ENCODE peak calls at places on chromosomes 11 and 22, in nine cellular contexts. One of them, this sample, is unnamed.
A peak's percentile ranks its signal among the peaks of the same experiment; 100 is the strongest.

GRCh38 chr11:79439893-79440450 is 858 bp downstream of the TENM4 start:
- DNase-seq in HL-60: no peak
- DNase-seq in cardiac muscle cell: peak; percentile 58
- DNase-seq in NCI-H2029: no peak
- DNase-seq in Caki2: no peak
- DNase-seq in GM12865: no peak
- DNase-seq in ELR: no peak
- DNase-seq in mesenchymal stem cell: no peak
- DNase-seq in iris pigment epithelial cell: peak; percentile 29
- DNase-seq in this sample: no peak

GRCh38 chr11:32838505-32839274 is 9.0 kb downstream of the PRRG4 start:
- DNase-seq in mesenchymal stem cell: no peak
- DNase-seq in HL-60: no peak
- DNase-seq in ELR: no peak
- DNase-seq in Caki2: no peak
- DNase-seq in GM12865: no peak
- DNase-seq in cardiac muscle cell: no peak
- DNase-seq in NCI-H2029: no peak
- DNase-seq in iris pigment epithelial cell: peak; percentile 66
- DNase-seq in this sample: no peak

GRCh38 chr11:114598461-114598860 is 2.9 kb upstream of the NXPE4 start:
- DNase-seq in NCI-H2029: no peak
- DNase-seq in HL-60: no peak
- DNase-seq in ELR: no peak
- DNase-seq in cardiac muscle cell: no peak
- DNase-seq in iris pigment epithelial cell: no peak
- DNase-seq in mesenchymal stem cell: no peak
- DNase-seq in GM12865: no peak
- DNase-seq in Caki2: no peak
- DNase-seq in this sample: no peak

GRCh38 chr11:16357776-16358175 is 1.4 kb upstream of the SOX6 start:
- DNase-seq in iris pigment epithelial cell: no peak
- DNase-seq in ELR: no peak
- DNase-seq in HL-60: no peak
- DNase-seq in cardiac muscle cell: no peak
- DNase-seq in GM12865: no peak
- DNase-seq in mesenchymal stem cell: no peak
- DNase-seq in Caki2: no peak
- DNase-seq in NCI-H2029: no peak
- DNase-seq in this sample: no peak

GRCh38 chr22:49156662-49157285 is 670.9 kb downstream of the BRD1 start:
- DNase-seq in Caki2: no peak
- DNase-seq in NCI-H2029: peak; percentile 91
- DNase-seq in cardiac muscle cell: no peak
- DNase-seq in GM12865: no peak
- DNase-seq in HL-60: no peak
- DNase-seq in iris pigment epithelial cell: no peak
- DNase-seq in ELR: no peak
- DNase-seq in mesenchymal stem cell: no peak
- DNase-seq in this sample: no peak

GRCh38 chr11:2914475-2915195 is 14.6 kb downstream of the PHLDA2 start:
- DNase-seq in cardiac muscle cell: peak; percentile 85
- DNase-seq in HL-60: no peak
- DNase-seq in Caki2: no peak
- DNase-seq in mesenchymal stem cell: no peak
- DNase-seq in GM12865: no peak
- DNase-seq in ELR: no peak
- DNase-seq in NCI-H2029: peak; percentile 80
- DNase-seq in iris pigment epithelial cell: no peak
- DNase-seq in this sample: peak; percentile 48

GRCh38 chr11:31798057-31799035 is 12.8 kb downstream of the PAX6 start:
- DNase-seq in GM12865: peak; percentile 58
- DNase-seq in iris pigment epithelial cell: no peak
- DNase-seq in NCI-H2029: no peak
- DNase-seq in HL-60: no peak
- DNase-seq in Caki2: no peak
- DNase-seq in cardiac muscle cell: no peak
- DNase-seq in mesenchymal stem cell: no peak
- DNase-seq in ELR: no peak
- DNase-seq in this sample: peak; percentile 20

GRCh38 chr11:123235117-123235686 is 40.2 kb upstream of the CLMP start:
- DNase-seq in GM12865: peak; percentile 41
- DNase-seq in Caki2: no peak
- DNase-seq in ELR: peak; percentile 39
- DNase-seq in iris pigment epithelial cell: no peak
- DNase-seq in mesenchymal stem cell: no peak
- DNase-seq in NCI-H2029: no peak
- DNase-seq in cardiac muscle cell: peak; percentile 34
- DNase-seq in HL-60: no peak
- DNase-seq in this sample: peak; percentile 3

GRCh38 chr11:2940166-2940929 is 11.1 kb upstream of the PHLDA2 start:
- DNase-seq in HL-60: no peak
- DNase-seq in iris pigment epithelial cell: no peak
- DNase-seq in ELR: peak; percentile 62
- DNase-seq in NCI-H2029: peak; percentile 78
- DNase-seq in mesenchymal stem cell: peak; percentile 47
- DNase-seq in GM12865: no peak
- DNase-seq in Caki2: peak; percentile 91
- DNase-seq in cardiac muscle cell: no peak
- DNase-seq in this sample: no peak

GRCh38 chr11:27227744-27228143 is 135.3 kb downstream of the CCDC34 start:
- DNase-seq in HL-60: no peak
- DNase-seq in cardiac muscle cell: no peak
- DNase-seq in ELR: no peak
- DNase-seq in iris pigment epithelial cell: no peak
- DNase-seq in NCI-H2029: no peak
- DNase-seq in Caki2: no peak
- DNase-seq in GM12865: no peak
- DNase-seq in mesenchymal stem cell: no peak
- DNase-seq in this sample: no peak

GRCh38 chr11:21514298-21514697 is 678.6 kb upstream of the ANO5 start:
- DNase-seq in HL-60: no peak
- DNase-seq in Caki2: no peak
- DNase-seq in iris pigment epithelial cell: no peak
- DNase-seq in NCI-H2029: peak; percentile 0
- DNase-seq in ELR: no peak
- DNase-seq in GM12865: peak; percentile 24
- DNase-seq in cardiac muscle cell: peak; percentile 53
- DNase-seq in mesenchymal stem cell: no peak
- DNase-seq in this sample: peak; percentile 22

GRCh38 chr11:132944557-132944920 is 587.8 kb downstream of the OPCML start:
- DNase-seq in Caki2: no peak
- DNase-seq in NCI-H2029: no peak
- DNase-seq in ELR: no peak
- DNase-seq in mesenchymal stem cell: no peak
- DNase-seq in HL-60: no peak
- DNase-seq in iris pigment epithelial cell: no peak
- DNase-seq in cardiac muscle cell: no peak
- DNase-seq in GM12865: no peak
- DNase-seq in this sample: no peak

GRCh38 chr22:24417901-24418641 is 9.3 kb upstream of the ADORA2A start:
- DNase-seq in GM12865: no peak
- DNase-seq in Caki2: no peak
- DNase-seq in HL-60: no peak
- DNase-seq in cardiac muscle cell: no peak
- DNase-seq in iris pigment epithelial cell: peak; percentile 55
- DNase-seq in ELR: no peak
- DNase-seq in NCI-H2029: no peak
- DNase-seq in mesenchymal stem cell: no peak
- DNase-seq in this sample: no peak

GRCh38 chr11:123076484-123076883 is 14.5 kb upstream of the HSPA8 start:
- DNase-seq in NCI-H2029: no peak
- DNase-seq in cardiac muscle cell: no peak
- DNase-seq in GM12865: no peak
- DNase-seq in HL-60: no peak
- DNase-seq in iris pigment epithelial cell: no peak
- DNase-seq in Caki2: no peak
- DNase-seq in mesenchymal stem cell: no peak
- DNase-seq in ELR: no peak
- DNase-seq in this sample: no peak

GRCh38 chr11:75445315-75445953 is 12.4 kb upstream of the KLHL35 start:
- DNase-seq in ELR: peak; percentile 67
- DNase-seq in cardiac muscle cell: peak; percentile 74
- DNase-seq in HL-60: no peak
- DNase-seq in iris pigment epithelial cell: peak; percentile 36
- DNase-seq in NCI-H2029: peak; percentile 52
- DNase-seq in mesenchymal stem cell: peak; percentile 60
- DNase-seq in GM12865: peak; percentile 54
- DNase-seq in Caki2: peak; percentile 31
- DNase-seq in this sample: peak; percentile 35

GRCh38 chr11:79152511-79152910 is 288.3 kb downstream of the TENM4 start:
- DNase-seq in iris pigment epithelial cell: no peak
- DNase-seq in GM12865: no peak
- DNase-seq in cardiac muscle cell: no peak
- DNase-seq in HL-60: no peak
- DNase-seq in mesenchymal stem cell: no peak
- DNase-seq in NCI-H2029: peak; percentile 10
- DNase-seq in Caki2: no peak
- DNase-seq in ELR: no peak
- DNase-seq in this sample: no peak

GRCh38 chr11:11163256-11163655 is 189.8 kb downstream of the CSNK2A3 start:
- DNase-seq in HL-60: no peak
- DNase-seq in GM12865: no peak
- DNase-seq in Caki2: no peak
- DNase-seq in ELR: peak; percentile 35
- DNase-seq in cardiac muscle cell: no peak
- DNase-seq in NCI-H2029: no peak
- DNase-seq in iris pigment epithelial cell: no peak
- DNase-seq in mesenchymal stem cell: peak; percentile 16
- DNase-seq in this sample: no peak

GRCh38 chr11:2725367-2726300 is 25.8 kb upstream of the KCNQ1OT1 start:
- DNase-seq in GM12865: no peak
- DNase-seq in cardiac muscle cell: no peak
- DNase-seq in Caki2: peak; percentile 11
- DNase-seq in HL-60: no peak
- DNase-seq in mesenchymal stem cell: no peak
- DNase-seq in NCI-H2029: no peak
- DNase-seq in ELR: no peak
- DNase-seq in iris pigment epithelial cell: peak; percentile 48
- DNase-seq in this sample: no peak

GRCh38 chr11:73404048-73404447 is 27.8 kb downstream of the RELT start:
- DNase-seq in cardiac muscle cell: peak; percentile 81
- DNase-seq in iris pigment epithelial cell: peak; percentile 68
- DNase-seq in GM12865: no peak
- DNase-seq in mesenchymal stem cell: peak; percentile 72
- DNase-seq in ELR: peak; percentile 63
- DNase-seq in HL-60: no peak
- DNase-seq in Caki2: peak; percentile 23
- DNase-seq in NCI-H2029: no peak
- DNase-seq in this sample: peak; percentile 64

GRCh38 chr22:36790648-36791047 is 14.7 kb upstream of the IFT27 start:
- DNase-seq in Caki2: peak; percentile 71
- DNase-seq in cardiac muscle cell: no peak
- DNase-seq in HL-60: no peak
- DNase-seq in GM12865: peak; percentile 55
- DNase-seq in mesenchymal stem cell: no peak
- DNase-seq in ELR: no peak
- DNase-seq in NCI-H2029: no peak
- DNase-seq in iris pigment epithelial cell: no peak
- DNase-seq in this sample: no peak

GRCh38 chr11:17012712-17013547 is 1.3 kb downstream of the PLEKHA7 start:
- DNase-seq in NCI-H2029: no peak
- DNase-seq in cardiac muscle cell: peak; percentile 64
- DNase-seq in HL-60: no peak
- DNase-seq in ELR: peak; percentile 75
- DNase-seq in Caki2: peak; percentile 78
- DNase-seq in mesenchymal stem cell: peak; percentile 81
- DNase-seq in GM12865: no peak
- DNase-seq in iris pigment epithelial cell: peak; percentile 92
- DNase-seq in this sample: no peak

GRCh38 chr22:39383841-39384625 is 15.5 kb upstream of the TAB1 start:
- DNase-seq in GM12865: no peak
- DNase-seq in ELR: peak; percentile 64
- DNase-seq in mesenchymal stem cell: no peak
- DNase-seq in iris pigment epithelial cell: no peak
- DNase-seq in cardiac muscle cell: no peak
- DNase-seq in NCI-H2029: no peak
- DNase-seq in HL-60: no peak
- DNase-seq in Caki2: no peak
- DNase-seq in this sample: no peak

GRCh38 chr22:26744892-26745808 is 87.8 kb downstream of the MIAT start:
- DNase-seq in ELR: no peak
- DNase-seq in HL-60: no peak
- DNase-seq in cardiac muscle cell: no peak
- DNase-seq in iris pigment epithelial cell: no peak
- DNase-seq in GM12865: no peak
- DNase-seq in Caki2: peak; percentile 69
- DNase-seq in NCI-H2029: no peak
- DNase-seq in mesenchymal stem cell: no peak
- DNase-seq in this sample: no peak

GRCh38 chr11:7272373-7272772 is 20.7 kb downstream of the SYT9 start:
- DNase-seq in mesenchymal stem cell: no peak
- DNase-seq in Caki2: no peak
- DNase-seq in NCI-H2029: no peak
- DNase-seq in iris pigment epithelial cell: peak; percentile 4
- DNase-seq in cardiac muscle cell: no peak
- DNase-seq in GM12865: no peak
- DNase-seq in ELR: no peak
- DNase-seq in HL-60: no peak
- DNase-seq in this sample: no peak

GRCh38 chr11:119460582-119460981 is 37.6 kb upstream of the THY1 start:
- DNase-seq in NCI-H2029: no peak
- DNase-seq in GM12865: no peak
- DNase-seq in ELR: no peak
- DNase-seq in Caki2: no peak
- DNase-seq in mesenchymal stem cell: peak; percentile 60
- DNase-seq in HL-60: no peak
- DNase-seq in cardiac muscle cell: no peak
- DNase-seq in iris pigment epithelial cell: peak; percentile 73
- DNase-seq in this sample: no peak

GRCh38 chr22:22870577-22871398 is 16.8 kb upstream of the IGLL5 start:
- DNase-seq in NCI-H2029: no peak
- DNase-seq in Caki2: no peak
- DNase-seq in GM12865: peak; percentile 46
- DNase-seq in HL-60: no peak
- DNase-seq in ELR: peak; percentile 10
- DNase-seq in iris pigment epithelial cell: no peak
- DNase-seq in cardiac muscle cell: no peak
- DNase-seq in mesenchymal stem cell: no peak
- DNase-seq in this sample: peak; percentile 50